ENCODE peak calls at places on chromosomes 16 and 17, in six cellular contexts. H, K, W, T, G and F are unnamed samples.
A peak's percentile ranks its signal among the peaks of the same experiment; 100 is the strongest.

GRCh38 chr16:69166221-69166833 is 20.6 kb upstream of the SNTB2 start:
- DNase-seq in W (no peak), K (no peak), H (no peak), G (no peak), T (no peak), F (no peak)

GRCh38 chr16:89317101-89317671 is 99.7 kb downstream of the ZNF778 start:
- DNase-seq in W (no peak), G (no peak), T (no peak), H (no peak), K (no peak), F (no peak)

GRCh38 chr17:8803531-8804416 is 4.6 kb upstream of the MFSD6L start:
- DNase-seq in W (no peak), G (no peak), T (no peak), H (no peak), K (no peak), F (no peak)

GRCh38 chr16:76235426-76235825 is 41.8 kb upstream of the CNTNAP4 start:
- DNase-seq in H (no peak), T (no peak), W (no peak), K (no peak), G (no peak), F (no peak)

GRCh38 chr16:71727545-71728324 is 3.2 kb upstream of the PHLPP2 start:
- DNase-seq in G (no peak), T (no peak), K (no peak), H (no peak), W (no peak), F (no peak)

GRCh38 chr16:81158964-81159363 is 62.8 kb upstream of the GCSH start:
- DNase-seq in H (no peak), T (no peak), K (peak; percentile 77), G (no peak), W (no peak), F (no peak)

GRCh38 chr17:9890124-9890523 is 14.9 kb downstream of the RCVRN start:
- DNase-seq in K (no peak), H (no peak), T (no peak), G (peak; percentile 67), W (peak; percentile 1), F (peak; percentile 14)

GRCh38 chr16:12901204-12901596 is 198 bp upstream of the SHISA9 start:
- DNase-seq in W (no peak), G (peak; percentile 34), T (peak; percentile 38), K (no peak), H (no peak), F (no peak)